ENCODE peak calls at places on chromosome 15, in four cellular contexts. V is H9, D is H1, F is IMR-90. L is an unnamed sample.

GRCh38 chr15:92460023-92460422 is 66.3 kb downstream of the ST8SIA2 start:
- DNase-seq in D (no peak), F (no peak), V (no peak), L (no peak)

GRCh38 chr15:83115831-83116565 is 8.6 kb downstream of the TM6SF1 start:
- DNase-seq in V (no peak), D (no peak), F (no peak), L (no peak)

GRCh38 chr15:75455424-75455981 is 4.0 kb upstream of the SIN3A start:
- DNase-seq in F (peak; percentile 65), D (peak; percentile 91), V (peak; percentile 85), L (peak; percentile 87)

GRCh38 chr15:78195735-78196201 is 38.6 kb downstream of the ACSBG1 start:
- DNase-seq in D (peak; percentile 61), F (no peak), V (peak; percentile 65), L (peak; percentile 54)

GRCh38 chr15:83287541-83288027 is 3.1 kb upstream of the BNC1 start:
- DNase-seq in D (no peak), V (no peak), F (peak; percentile 98), L (peak; percentile 73)

GRCh38 chr15:62624541-62625399 is 417.8 kb upstream of the TPM1 start:
- DNase-seq in F (peak; percentile 74), V (no peak), D (no peak), L (no peak)

GRCh38 chr15:70505411-70505919 is 257.9 kb downstream of the UACA start:
- DNase-seq in F (peak; percentile 87), V (no peak), D (no peak), L (peak; percentile 62)

GRCh38 chr15:40047413-40048154 is 8.6 kb upstream of the SRP14 start:
- DNase-seq in V (no peak), D (peak; percentile 45), F (peak; percentile 87), L (no peak)

GRCh38 chr15:96335429-96335807 is 4.9 kb downstream of the NR2F2 start:
- DNase-seq in V (no peak), D (no peak), F (no peak), L (no peak)

GRCh38 chr15:69612112-69612511 is 159.5 kb downstream of the RPLP1 start:
- DNase-seq in D (no peak), F (no peak), V (no peak), L (no peak)

GRCh38 chr15:90949979-90950675 is 4.6 kb upstream of the RCCD1 start:
- DNase-seq in V (no peak), D (no peak), F (no peak), L (no peak)

GRCh38 chr15:70149667-70150404 is 52.1 kb upstream of the TLE3 start:
- DNase-seq in D (no peak), F (peak; percentile 83), V (no peak), L (peak; percentile 84)

GRCh38 chr15:98483575-98484130 is 164.7 kb upstream of the IGF1R start:
- DNase-seq in F (no peak), D (no peak), V (no peak), L (no peak)

DNA sequence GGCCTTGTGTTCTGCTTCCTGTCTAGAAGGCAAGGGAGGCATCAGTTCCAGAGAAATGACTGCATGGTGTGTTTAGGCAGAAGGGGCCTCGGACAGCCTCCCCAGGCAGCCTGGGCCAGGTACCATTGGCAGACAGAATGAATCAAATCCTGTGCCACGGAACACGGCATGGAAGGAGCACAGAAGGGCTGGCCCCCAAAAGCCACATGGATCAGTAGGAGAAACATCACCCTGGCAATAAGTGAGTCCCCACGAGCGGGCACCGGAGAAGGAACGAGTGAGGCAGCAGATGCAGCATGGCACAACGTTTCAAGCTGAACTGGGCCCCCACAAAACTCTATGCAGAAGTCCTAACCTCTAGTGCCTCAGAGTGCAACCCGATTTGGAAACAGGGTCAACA is 223.2 kb downstream of the ADAMTS17 start:
- DNase-seq in D (no peak), V (no peak), F (no peak), L (no peak)
- H3K18ac ChIP-seq in D (no peak overlapping the region), V (no peak overlapping the region), F (no peak overlapping the region), L (no peak overlapping the region)

DNA sequence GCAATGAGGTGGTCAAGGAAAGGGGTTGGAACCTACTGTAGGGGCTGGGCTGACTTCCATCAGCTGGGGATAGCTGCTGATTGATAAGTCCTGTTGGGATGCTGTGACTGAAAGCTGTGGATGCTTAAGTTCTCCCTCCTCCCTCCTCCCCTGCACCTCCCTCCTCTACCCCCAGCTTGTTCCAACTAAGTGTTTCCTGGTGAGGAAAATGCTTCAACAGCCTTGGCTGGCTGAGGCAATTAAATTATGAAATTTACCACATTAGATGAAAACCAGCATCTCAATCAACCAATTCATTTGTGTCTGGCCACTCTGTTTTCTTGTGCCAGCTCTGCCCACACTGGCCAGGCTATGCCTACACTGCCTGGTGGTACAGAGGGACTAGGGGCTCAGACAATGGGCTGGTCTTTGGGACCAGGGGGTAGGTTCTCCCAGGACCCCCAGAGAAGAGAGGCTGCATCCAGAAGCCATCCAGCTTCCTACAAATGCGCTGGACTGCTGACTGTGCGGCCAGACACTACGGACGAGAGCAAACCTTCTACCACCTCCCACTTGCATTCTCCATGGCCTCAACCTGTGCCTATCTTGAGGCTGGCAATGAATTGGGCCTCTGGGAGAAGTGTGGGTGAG is 2.5 kb downstream of the KLHL25 start:
- DNase-seq in V (no peak), F (no peak), D (no peak), L (no peak)
- H4K5ac ChIP-seq in V (no peak overlapping the region), F (no peak overlapping the region), D (no peak overlapping the region), L (no peak overlapping the region)

GRCh38 chr15:66253643-66254363 is at the start of gene MEGF11:
- DNase-seq in V (peak; percentile 78), F (peak; percentile 28), D (peak; percentile 79), L (peak; percentile 81)

GRCh38 chr15:66253296-66253642 is 281 bp downstream of the MEGF11 start:
- DNase-seq in D (no peak), V (peak; percentile 49), F (no peak), L (no peak)

GRCh38 chr15:66252411-66253295 is 897 bp downstream of the MEGF11 start:
- DNase-seq in F (no peak), V (peak; percentile 58), D (peak; percentile 84), L (peak; percentile 63)

GRCh38 chr15:66255293-66255676 is 1.7 kb upstream of the MEGF11 start:
- DNase-seq in V (no peak), F (no peak), D (no peak), L (no peak)

DNA sequence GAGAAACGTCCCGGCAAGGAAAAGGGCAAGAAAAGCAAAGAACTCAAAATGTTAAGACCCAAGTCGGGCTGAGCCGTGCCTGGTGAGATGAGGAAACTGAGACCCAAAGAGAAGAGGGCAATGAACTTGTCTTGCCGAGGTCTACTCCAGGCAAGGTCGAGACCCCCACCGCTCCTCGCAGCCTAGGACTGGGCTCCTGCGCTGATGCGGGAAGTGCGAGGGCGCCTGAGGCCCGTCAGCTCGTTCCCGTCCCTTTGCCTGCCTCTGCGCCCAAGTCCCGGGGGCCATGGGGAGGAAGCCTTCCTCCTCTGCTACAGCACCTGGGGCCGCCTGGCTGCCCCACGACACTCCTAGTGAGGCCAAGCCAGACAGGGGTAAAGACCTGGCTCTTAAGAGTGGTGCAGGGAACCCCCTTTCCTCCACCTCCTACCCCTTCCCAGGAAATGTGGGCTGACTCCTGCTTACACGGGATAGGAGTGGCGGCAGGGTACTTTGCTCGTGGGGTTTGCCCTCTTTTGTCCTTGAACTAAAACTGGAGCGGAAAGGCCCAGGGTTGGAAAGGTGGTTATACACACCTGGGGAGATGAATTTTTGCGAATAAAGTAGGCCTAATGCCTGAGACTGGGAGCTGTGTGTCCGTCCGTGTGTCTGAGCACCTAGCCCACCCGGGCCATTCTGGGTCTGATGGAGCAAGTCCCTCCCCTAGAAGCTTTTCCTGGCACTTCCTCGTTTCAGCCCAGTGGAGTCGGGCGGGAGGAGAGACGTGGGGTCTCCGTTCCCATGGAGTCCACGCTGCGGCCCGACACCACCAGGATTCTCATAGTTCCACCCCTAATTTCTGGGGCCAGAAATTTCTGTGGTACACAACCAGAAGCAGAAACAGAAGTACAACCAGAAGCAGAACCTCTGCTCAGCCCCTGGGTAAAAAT is 1.1 kb upstream of the MEGF11 start:
- DNase-seq in D (peak; percentile 81), V (peak; percentile 63), F (no peak), L (peak; percentile 56)
- H3K18ac ChIP-seq in D (peak overlapping the region; percentile 81), V (no peak overlapping the region), F (no peak overlapping the region), L (no peak overlapping the region)

DNA sequence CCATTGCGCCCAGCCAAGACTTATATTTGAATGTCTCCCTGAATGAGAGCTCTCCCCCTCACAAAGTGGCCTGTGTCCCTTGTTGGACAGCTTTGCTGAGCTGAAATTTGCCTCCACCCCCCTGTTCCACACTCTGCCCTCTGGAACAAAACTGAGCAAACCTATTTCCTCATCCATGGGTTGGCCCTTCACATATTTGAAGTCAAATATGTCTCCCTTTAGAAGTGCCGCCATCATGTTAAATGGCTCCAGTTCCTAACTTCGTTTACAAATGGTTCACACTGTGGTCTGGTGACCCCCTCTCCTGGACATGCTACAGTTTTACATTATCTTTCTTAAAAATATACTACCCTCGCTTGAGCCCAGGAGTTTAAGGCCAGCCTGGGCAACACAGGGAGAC is 4.6 kb downstream of the PLIN1 start:
- DNase-seq in V (no peak), D (no peak), F (no peak), L (no peak)
- H4K5ac ChIP-seq in V (no peak overlapping the region), D (no peak overlapping the region), F (no peak overlapping the region), L (no peak overlapping the region)

L was measured in mesendoderm.